ENCODE peak calls at places on chromosomes 4 and X, in seven cellular contexts. One of them, this sample, is unnamed.

GRCh38 chr4:75729836-75730235 is 5.5 kb downstream of the USO1 start:
- DNase-seq in HCT116: no peak
- DNase-seq in K562: no peak
- DNase-seq in SK-N-SH: no peak
- DNase-seq in H1: no peak
- DNase-seq in GM12878: no peak
- DNase-seq in HepG2: no peak
- DNase-seq in this sample: no peak

GRCh38 chr4:25628441-25628840 is 27.2 kb upstream of the SLC34A2 start:
- DNase-seq in SK-N-SH: no peak
- DNase-seq in HCT116: no peak
- DNase-seq in GM12878: no peak
- DNase-seq in HepG2: no peak
- DNase-seq in K562: no peak
- DNase-seq in H1: no peak
- DNase-seq in this sample: no peak

GRCh38 chr4:165009493-165010227 is 22.1 kb upstream of the TRIM60 start:
- DNase-seq in HCT116: no peak
- DNase-seq in GM12878: no peak
- DNase-seq in SK-N-SH: no peak
- DNase-seq in HepG2: no peak
- DNase-seq in H1: no peak
- DNase-seq in K562: no peak
- DNase-seq in this sample: no peak

GRCh38 chr4:183097251-183098079 is 1.6 kb upstream of the WWC2 start:
- DNase-seq in HepG2: no peak
- DNase-seq in HCT116: no peak
- DNase-seq in K562: no peak
- DNase-seq in SK-N-SH: no peak
- DNase-seq in GM12878: no peak
- DNase-seq in H1: no peak
- DNase-seq in this sample: no peak

GRCh38 chrX:356385-357034 is 30.2 kb downstream of the PPP2R3B start:
- DNase-seq in SK-N-SH: no peak
- DNase-seq in H1: no peak
- DNase-seq in HCT116: no peak
- DNase-seq in HepG2: no peak
- DNase-seq in GM12878: no peak
- DNase-seq in K562: no peak
- DNase-seq in this sample: no peak

GRCh38 chr4:84389406-84389805 is 109.7 kb downstream of the NKX6-1 start:
- DNase-seq in GM12878: no peak
- DNase-seq in HepG2: no peak
- DNase-seq in K562: no peak
- DNase-seq in H1: no peak
- DNase-seq in HCT116: no peak
- DNase-seq in SK-N-SH: no peak
- DNase-seq in this sample: no peak

GRCh38 chr4:136908122-136908521 is 624.2 kb downstream of the PCDH18 start:
- DNase-seq in HepG2: no peak
- DNase-seq in HCT116: no peak
- DNase-seq in GM12878: no peak
- DNase-seq in SK-N-SH: no peak
- DNase-seq in H1: no peak
- DNase-seq in K562: no peak
- DNase-seq in this sample: no peak

GRCh38 chr4:28225689-28226353 is 1365.2 kb downstream of the STIM2 start:
- DNase-seq in SK-N-SH: no peak
- DNase-seq in H1: no peak
- DNase-seq in HepG2: no peak
- DNase-seq in GM12878: no peak
- DNase-seq in K562: no peak
- DNase-seq in HCT116: no peak
- DNase-seq in this sample: no peak

GRCh38 chr4:7434766-7435150 is at the start of gene PSAPL1:
- DNase-seq in SK-N-SH: peak
- DNase-seq in HepG2: peak
- DNase-seq in K562: peak
- DNase-seq in H1: no peak
- DNase-seq in HCT116: peak
- DNase-seq in GM12878: no peak
- DNase-seq in this sample: peak

GRCh38 chr4:13536607-13537006 is 7.7 kb downstream of the NKX3-2 start:
- DNase-seq in GM12878: no peak
- DNase-seq in K562: no peak
- DNase-seq in HepG2: no peak
- DNase-seq in HCT116: no peak
- DNase-seq in H1: no peak
- DNase-seq in SK-N-SH: peak
- DNase-seq in this sample: no peak

GRCh38 chr4:54843946-54844345 is 186.2 kb downstream of the KIT start:
- DNase-seq in GM12878: no peak
- DNase-seq in HCT116: no peak
- DNase-seq in HepG2: no peak
- DNase-seq in K562: no peak
- DNase-seq in SK-N-SH: no peak
- DNase-seq in H1: no peak
- DNase-seq in this sample: no peak

GRCh38 chrX:47644557-47645091 is 5.7 kb downstream of the ELK1 start:
- DNase-seq in K562: peak
- DNase-seq in H1: no peak
- DNase-seq in HCT116: no peak
- DNase-seq in SK-N-SH: peak
- DNase-seq in GM12878: no peak
- DNase-seq in HepG2: no peak
- DNase-seq in this sample: no peak

GRCh38 chrX:85213792-85214530 is 29.6 kb downstream of the SATL1 start:
- DNase-seq in GM12878: no peak
- DNase-seq in H1: no peak
- DNase-seq in HepG2: no peak
- DNase-seq in K562: no peak
- DNase-seq in HCT116: no peak
- DNase-seq in SK-N-SH: no peak
- DNase-seq in this sample: no peak

GRCh38 chr4:148790691-148791090 is 348.5 kb upstream of the NR3C2 start:
- DNase-seq in HCT116: no peak
- DNase-seq in K562: no peak
- DNase-seq in GM12878: no peak
- DNase-seq in HepG2: no peak
- DNase-seq in SK-N-SH: no peak
- DNase-seq in H1: no peak
- DNase-seq in this sample: no peak

GRCh38 chrX:37454537-37455285 is 105.5 kb downstream of the PRRG1 start:
- DNase-seq in H1: no peak
- DNase-seq in HepG2: no peak
- DNase-seq in K562: no peak
- DNase-seq in HCT116: peak
- DNase-seq in SK-N-SH: no peak
- DNase-seq in GM12878: no peak
- DNase-seq in this sample: no peak

GRCh38 chr4:147678796-147679549 is 5.0 kb downstream of the PRMT9 start:
- DNase-seq in H1: no peak
- DNase-seq in SK-N-SH: no peak
- DNase-seq in HCT116: peak
- DNase-seq in HepG2: peak
- DNase-seq in GM12878: no peak
- DNase-seq in K562: peak
- DNase-seq in this sample: no peak

GRCh38 chrX:68832516-68833447 is 4.0 kb downstream of the EFNB1 start:
- DNase-seq in GM12878: no peak
- DNase-seq in HCT116: no peak
- DNase-seq in SK-N-SH: no peak
- DNase-seq in K562: no peak
- DNase-seq in H1: no peak
- DNase-seq in HepG2: no peak
- DNase-seq in this sample: no peak

GRCh38 chrX:50988649-50989048 is 78.1 kb downstream of the BMP15 start:
- DNase-seq in SK-N-SH: peak
- DNase-seq in H1: no peak
- DNase-seq in HCT116: no peak
- DNase-seq in GM12878: no peak
- DNase-seq in HepG2: no peak
- DNase-seq in K562: peak
- DNase-seq in this sample: peak

GRCh38 chr4:43014266-43014665 is 121.8 kb downstream of the GRXCR1 start:
- DNase-seq in HepG2: no peak
- DNase-seq in K562: no peak
- DNase-seq in SK-N-SH: no peak
- DNase-seq in HCT116: no peak
- DNase-seq in H1: no peak
- DNase-seq in GM12878: no peak
- DNase-seq in this sample: no peak
- TF ChIP-seq YY1 in HepG2: no peak
- TF ChIP-seq YY1 in K562: no peak
- TF ChIP-seq YY1 in SK-N-SH: no peak
- TF ChIP-seq YY1 in HCT116: no peak
- TF ChIP-seq YY1 in H1: no peak
- TF ChIP-seq YY1 in GM12878: no peak
- TF ChIP-seq YY1 in this sample: no peak

GRCh38 chr4:74464291-74464690 is 19.4 kb downstream of the AREG start:
- DNase-seq in SK-N-SH: no peak
- DNase-seq in HCT116: no peak
- DNase-seq in K562: no peak
- DNase-seq in GM12878: no peak
- DNase-seq in HepG2: no peak
- DNase-seq in H1: no peak
- DNase-seq in this sample: no peak
- H3K4me3 ChIP-seq in SK-N-SH: no peak
- H3K4me3 ChIP-seq in HCT116: no peak
- H3K4me3 ChIP-seq in K562: no peak
- H3K4me3 ChIP-seq in GM12878: no peak
- H3K4me3 ChIP-seq in HepG2: no peak
- H3K4me3 ChIP-seq in H1: no peak
- H3K4me3 ChIP-seq in this sample: no peak

DNA sequence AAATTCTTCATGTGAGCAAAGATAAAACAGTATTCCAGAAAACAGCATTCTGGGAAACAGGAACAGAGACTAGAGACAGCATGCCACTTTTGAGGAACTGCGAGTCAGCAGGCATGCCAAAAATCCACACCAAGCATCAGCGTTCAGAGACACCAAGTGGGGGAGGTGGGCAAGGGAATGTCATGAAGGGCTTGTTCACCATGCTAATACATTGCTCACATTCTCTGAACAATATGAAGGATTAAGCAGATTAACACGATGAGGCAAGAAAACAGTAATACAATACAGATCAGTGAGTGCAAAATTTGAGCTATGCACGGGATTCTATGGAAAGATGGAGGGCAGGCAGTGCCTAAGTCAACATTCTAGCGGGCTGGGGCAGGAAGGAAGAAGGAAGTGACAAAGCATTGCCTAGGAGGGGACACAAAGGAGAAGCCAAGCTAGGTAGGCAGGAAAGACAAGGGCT is 278.3 kb downstream of the FBXW7 start:
- DNase-seq in GM12878: no peak
- DNase-seq in HepG2: peak
- DNase-seq in SK-N-SH: no peak
- DNase-seq in H1: no peak
- DNase-seq in HCT116: no peak
- DNase-seq in K562: no peak
- DNase-seq in this sample: no peak
- TF ChIP-seq YY1 in GM12878: no peak
- TF ChIP-seq YY1 in HepG2: no peak
- TF ChIP-seq YY1 in SK-N-SH: no peak
- TF ChIP-seq YY1 in H1: no peak
- TF ChIP-seq YY1 in HCT116: no peak
- TF ChIP-seq YY1 in K562: no peak
- TF ChIP-seq YY1 in this sample: no peak

GRCh38 chrX:101799387-101799786 is 132.4 kb downstream of the ZMAT1 start:
- DNase-seq in K562: peak
- DNase-seq in H1: peak
- DNase-seq in HepG2: peak
- DNase-seq in HCT116: peak
- DNase-seq in GM12878: peak
- DNase-seq in SK-N-SH: peak
- DNase-seq in this sample: peak
- H3K4me3 ChIP-seq in K562: no peak
- H3K4me3 ChIP-seq in H1: no peak
- H3K4me3 ChIP-seq in HepG2: no peak
- H3K4me3 ChIP-seq in HCT116: no peak
- H3K4me3 ChIP-seq in GM12878: no peak
- H3K4me3 ChIP-seq in SK-N-SH: peak
- H3K4me3 ChIP-seq in this sample: no peak

GRCh38 chrX:73849054-73849453 is 286.1 kb downstream of the CHIC1 start:
- DNase-seq in GM12878: no peak
- DNase-seq in HepG2: no peak
- DNase-seq in K562: no peak
- DNase-seq in HCT116: no peak
- DNase-seq in SK-N-SH: no peak
- DNase-seq in H1: no peak
- DNase-seq in this sample: no peak

GRCh38 chrX:73847991-73848390 is 285.0 kb downstream of the CHIC1 start:
- DNase-seq in SK-N-SH: no peak
- DNase-seq in K562: no peak
- DNase-seq in HepG2: no peak
- DNase-seq in H1: no peak
- DNase-seq in HCT116: no peak
- DNase-seq in GM12878: no peak
- DNase-seq in this sample: no peak

GRCh38 chrX:73851014-73852009 is 288.3 kb downstream of the CHIC1 start:
- DNase-seq in GM12878: peak
- DNase-seq in H1: no peak
- DNase-seq in HCT116: no peak
- DNase-seq in HepG2: no peak
- DNase-seq in SK-N-SH: peak
- DNase-seq in K562: peak
- DNase-seq in this sample: no peak

GRCh38 chrX:73852022-73852421 is 289.0 kb downstream of the CHIC1 start:
- DNase-seq in HCT116: no peak
- DNase-seq in K562: no peak
- DNase-seq in SK-N-SH: no peak
- DNase-seq in HepG2: no peak
- DNase-seq in H1: no peak
- DNase-seq in GM12878: no peak
- DNase-seq in this sample: no peak

DNA sequence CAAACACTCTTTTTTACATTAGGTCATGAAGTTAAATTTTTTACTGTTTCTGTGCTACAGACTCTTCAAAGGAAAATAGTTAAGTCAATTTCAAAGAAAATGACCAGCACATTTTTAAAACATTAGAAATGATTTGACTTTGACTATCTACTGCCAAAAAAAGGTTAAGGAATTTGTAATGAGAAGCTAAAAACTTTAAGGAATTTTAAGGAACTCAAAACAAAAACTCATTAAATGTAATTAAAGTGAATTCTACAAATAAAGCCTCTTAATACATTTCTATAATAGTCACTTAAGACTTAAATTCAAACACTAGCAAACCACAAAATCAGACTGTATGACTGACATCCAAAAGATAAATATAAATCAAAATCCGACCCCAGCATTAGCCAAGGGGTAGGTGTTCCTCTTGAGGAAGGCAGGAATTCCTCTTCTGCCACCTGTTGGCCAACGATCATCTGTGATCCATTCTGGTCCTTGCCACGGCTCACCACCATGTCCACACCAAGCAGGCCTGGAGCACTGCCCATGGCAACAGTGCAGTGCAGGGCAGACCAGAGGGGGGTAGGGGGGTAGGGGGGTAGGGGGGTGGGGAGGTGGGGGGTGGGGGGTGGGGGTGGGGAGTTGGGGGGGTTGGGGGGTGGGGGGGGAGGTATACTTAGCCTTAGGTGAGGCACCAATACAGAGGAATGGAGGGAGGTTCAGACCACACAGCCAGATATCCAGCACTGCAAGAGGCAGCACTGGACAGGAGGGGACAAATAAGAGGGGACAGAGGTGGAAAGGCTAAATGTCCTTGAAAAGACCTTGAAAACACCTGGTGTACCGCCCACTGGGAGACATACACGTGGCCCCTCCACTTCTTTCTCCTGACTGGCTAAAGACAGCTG is 287.4 kb downstream of the CHIC1 start:
- DNase-seq in SK-N-SH: peak
- DNase-seq in HepG2: peak
- DNase-seq in HCT116: peak
- DNase-seq in H1: no peak
- DNase-seq in GM12878: peak
- DNase-seq in K562: peak
- DNase-seq in this sample: peak
- TF ChIP-seq YY1 in SK-N-SH: no peak
- TF ChIP-seq YY1 in HepG2: no peak
- TF ChIP-seq YY1 in HCT116: no peak
- TF ChIP-seq YY1 in H1: no peak
- TF ChIP-seq YY1 in GM12878: no peak
- TF ChIP-seq YY1 in K562: no peak
- TF ChIP-seq YY1 in this sample: no peak

This sample was measured in NT2/D1.